ENCODE peak calls at places on chromosomes 13 and 19, in eight cellular contexts. One of them, this sample, is unnamed.

GRCh38 chr13:75544681-75545333 is 4.8 kb upstream of the UCHL3 start:
- DNase-seq in ovary: no peak
- DNase-seq in choroid plexus epithelial cell: peak
- DNase-seq in WTC11: no peak
- DNase-seq in heart right ventricle: no peak
- DNase-seq in pancreas: no peak
- DNase-seq in activated B cell treated with CpG ODN at 0.5 μM for 24 hours: no peak
- DNase-seq in bronchial epithelial cell: peak
- DNase-seq in this sample: no peak

GRCh38 chr19:1918975-1919374 is 13.8 kb downstream of the ADAT3 start:
- DNase-seq in ovary: no peak
- DNase-seq in choroid plexus epithelial cell: no peak
- DNase-seq in WTC11: no peak
- DNase-seq in heart right ventricle: no peak
- DNase-seq in pancreas: no peak
- DNase-seq in activated B cell treated with CpG ODN at 0.5 μM for 24 hours: no peak
- DNase-seq in bronchial epithelial cell: no peak
- DNase-seq in this sample: no peak

GRCh38 chr13:64054306-64054705 is 2638.7 kb upstream of the PCDH20 start:
- DNase-seq in ovary: no peak
- DNase-seq in choroid plexus epithelial cell: peak
- DNase-seq in WTC11: no peak
- DNase-seq in heart right ventricle: no peak
- DNase-seq in pancreas: no peak
- DNase-seq in activated B cell treated with CpG ODN at 0.5 μM for 24 hours: no peak
- DNase-seq in bronchial epithelial cell: no peak
- DNase-seq in this sample: no peak

GRCh38 chr13:35475960-35476943 is at the start of gene MAB21L1:
- DNase-seq in ovary: no peak
- DNase-seq in choroid plexus epithelial cell: peak
- DNase-seq in WTC11: no peak
- DNase-seq in heart right ventricle: no peak
- DNase-seq in pancreas: no peak
- DNase-seq in activated B cell treated with CpG ODN at 0.5 μM for 24 hours: no peak
- DNase-seq in bronchial epithelial cell: no peak
- DNase-seq in this sample: no peak

GRCh38 chr19:1237754-1238372 is at the start of gene CBARP:
- DNase-seq in ovary: peak
- DNase-seq in choroid plexus epithelial cell: peak
- DNase-seq in WTC11: peak
- DNase-seq in heart right ventricle: no peak
- DNase-seq in pancreas: no peak
- DNase-seq in activated B cell treated with CpG ODN at 0.5 μM for 24 hours: peak
- DNase-seq in bronchial epithelial cell: no peak
- DNase-seq in this sample: peak

GRCh38 chr13:29733069-29733700 is 117.2 kb downstream of the UBL3 start:
- DNase-seq in ovary: no peak
- DNase-seq in choroid plexus epithelial cell: no peak
- DNase-seq in WTC11: no peak
- DNase-seq in heart right ventricle: no peak
- DNase-seq in pancreas: no peak
- DNase-seq in activated B cell treated with CpG ODN at 0.5 μM for 24 hours: no peak
- DNase-seq in bronchial epithelial cell: no peak
- DNase-seq in this sample: no peak

GRCh38 chr13:113605866-113606438 is 21.4 kb downstream of the TFDP1 start:
- DNase-seq in ovary: no peak
- DNase-seq in choroid plexus epithelial cell: no peak
- DNase-seq in WTC11: no peak
- DNase-seq in heart right ventricle: no peak
- DNase-seq in pancreas: no peak
- DNase-seq in activated B cell treated with CpG ODN at 0.5 μM for 24 hours: no peak
- DNase-seq in bronchial epithelial cell: no peak
- DNase-seq in this sample: no peak

GRCh38 chr19:4057913-4058695 is 8.6 kb downstream of the ZBTB7A start:
- DNase-seq in ovary: peak
- DNase-seq in choroid plexus epithelial cell: peak
- DNase-seq in WTC11: no peak
- DNase-seq in heart right ventricle: peak
- DNase-seq in pancreas: peak
- DNase-seq in activated B cell treated with CpG ODN at 0.5 μM for 24 hours: no peak
- DNase-seq in bronchial epithelial cell: peak
- DNase-seq in this sample: no peak

GRCh38 chr13:91162180-91162579 is 185.3 kb upstream of the MIR17HG start:
- DNase-seq in ovary: no peak
- DNase-seq in choroid plexus epithelial cell: no peak
- DNase-seq in WTC11: peak
- DNase-seq in heart right ventricle: no peak
- DNase-seq in pancreas: no peak
- DNase-seq in activated B cell treated with CpG ODN at 0.5 μM for 24 hours: no peak
- DNase-seq in bronchial epithelial cell: no peak
- DNase-seq in this sample: no peak

GRCh38 chr19:1818549-1819195 is 6.6 kb upstream of the ATP8B3 start:
- DNase-seq in ovary: no peak
- DNase-seq in choroid plexus epithelial cell: no peak
- DNase-seq in WTC11: no peak
- DNase-seq in heart right ventricle: no peak
- DNase-seq in pancreas: no peak
- DNase-seq in activated B cell treated with CpG ODN at 0.5 μM for 24 hours: no peak
- DNase-seq in bronchial epithelial cell: no peak
- DNase-seq in this sample: no peak

GRCh38 chr19:9848060-9848459 is 12.9 kb downstream of the PIN1 start:
- DNase-seq in ovary: no peak
- DNase-seq in choroid plexus epithelial cell: no peak
- DNase-seq in WTC11: peak
- DNase-seq in heart right ventricle: no peak
- DNase-seq in pancreas: no peak
- DNase-seq in activated B cell treated with CpG ODN at 0.5 μM for 24 hours: no peak
- DNase-seq in bronchial epithelial cell: no peak
- DNase-seq in this sample: no peak

GRCh38 chr13:46484561-46484960 is 68.4 kb upstream of the LRCH1 start:
- DNase-seq in ovary: no peak
- DNase-seq in choroid plexus epithelial cell: peak
- DNase-seq in WTC11: no peak
- DNase-seq in heart right ventricle: no peak
- DNase-seq in pancreas: no peak
- DNase-seq in activated B cell treated with CpG ODN at 0.5 μM for 24 hours: no peak
- DNase-seq in bronchial epithelial cell: no peak
- DNase-seq in this sample: no peak

GRCh38 chr13:104014803-104015645 is 948.8 kb upstream of the SLC10A2 start:
- DNase-seq in ovary: no peak
- DNase-seq in choroid plexus epithelial cell: peak
- DNase-seq in WTC11: no peak
- DNase-seq in heart right ventricle: no peak
- DNase-seq in pancreas: no peak
- DNase-seq in activated B cell treated with CpG ODN at 0.5 μM for 24 hours: no peak
- DNase-seq in bronchial epithelial cell: peak
- DNase-seq in this sample: no peak

GRCh38 chr13:33875658-33876401 is 57.9 kb downstream of the RFC3 start:
- DNase-seq in ovary: no peak
- DNase-seq in choroid plexus epithelial cell: no peak
- DNase-seq in WTC11: no peak
- DNase-seq in heart right ventricle: no peak
- DNase-seq in pancreas: no peak
- DNase-seq in activated B cell treated with CpG ODN at 0.5 μM for 24 hours: no peak
- DNase-seq in bronchial epithelial cell: no peak
- DNase-seq in this sample: no peak

GRCh38 chr13:33876716-33877394 is 58.9 kb downstream of the RFC3 start:
- DNase-seq in ovary: no peak
- DNase-seq in choroid plexus epithelial cell: no peak
- DNase-seq in WTC11: no peak
- DNase-seq in heart right ventricle: no peak
- DNase-seq in pancreas: no peak
- DNase-seq in activated B cell treated with CpG ODN at 0.5 μM for 24 hours: no peak
- DNase-seq in bronchial epithelial cell: no peak
- DNase-seq in this sample: no peak

GRCh38 chr13:33873251-33873908 is 55.4 kb downstream of the RFC3 start:
- DNase-seq in ovary: no peak
- DNase-seq in choroid plexus epithelial cell: no peak
- DNase-seq in WTC11: no peak
- DNase-seq in heart right ventricle: no peak
- DNase-seq in pancreas: no peak
- DNase-seq in activated B cell treated with CpG ODN at 0.5 μM for 24 hours: no peak
- DNase-seq in bronchial epithelial cell: no peak
- DNase-seq in this sample: no peak

GRCh38 chr13:33872005-33872351 is 54.0 kb downstream of the RFC3 start:
- DNase-seq in ovary: no peak
- DNase-seq in choroid plexus epithelial cell: no peak
- DNase-seq in WTC11: no peak
- DNase-seq in heart right ventricle: no peak
- DNase-seq in pancreas: no peak
- DNase-seq in activated B cell treated with CpG ODN at 0.5 μM for 24 hours: no peak
- DNase-seq in bronchial epithelial cell: no peak
- DNase-seq in this sample: no peak

DNA sequence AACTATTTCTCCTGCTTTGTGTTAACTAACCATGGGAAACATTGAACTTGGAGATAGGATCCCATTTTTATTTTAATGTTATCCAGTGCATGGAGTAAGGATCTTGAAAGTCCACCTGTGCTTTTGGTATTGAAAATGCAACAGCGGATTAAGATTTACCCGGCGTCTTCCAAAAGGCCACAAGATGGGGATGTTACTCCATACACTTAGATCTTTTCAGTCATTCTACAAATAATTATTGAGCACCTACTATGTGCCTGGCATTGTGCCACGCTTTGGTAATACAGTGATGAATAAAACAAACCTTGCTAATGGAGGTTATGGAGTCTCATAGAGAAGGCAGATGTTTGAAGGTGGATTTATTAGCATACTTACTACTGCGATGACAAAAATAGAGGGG is 56.9 kb downstream of the RFC3 start:
- DNase-seq in ovary: no peak
- DNase-seq in choroid plexus epithelial cell: no peak
- DNase-seq in WTC11: no peak
- DNase-seq in heart right ventricle: no peak
- DNase-seq in pancreas: no peak
- DNase-seq in activated B cell treated with CpG ODN at 0.5 μM for 24 hours: no peak
- DNase-seq in bronchial epithelial cell: no peak
- DNase-seq in this sample: no peak
- TF ChIP-seq CTCF in ovary: no peak
- TF ChIP-seq CTCF in choroid plexus epithelial cell: peak
- TF ChIP-seq CTCF in WTC11: no peak
- TF ChIP-seq CTCF in heart right ventricle: no peak
- TF ChIP-seq CTCF in pancreas: no peak
- TF ChIP-seq CTCF in activated B cell treated with CpG ODN at 0.5 μM for 24 hours: no peak
- TF ChIP-seq CTCF in bronchial epithelial cell: no peak
- TF ChIP-seq CTCF in this sample: no peak

GRCh38 chr13:67736646-67737420 is 506.7 kb upstream of the PCDH9 start:
- DNase-seq in ovary: no peak
- DNase-seq in choroid plexus epithelial cell: peak
- DNase-seq in WTC11: peak
- DNase-seq in heart right ventricle: no peak
- DNase-seq in pancreas: no peak
- DNase-seq in activated B cell treated with CpG ODN at 0.5 μM for 24 hours: no peak
- DNase-seq in bronchial epithelial cell: no peak
- DNase-seq in this sample: no peak
- TF ChIP-seq CTCF in ovary: no peak
- TF ChIP-seq CTCF in choroid plexus epithelial cell: peak
- TF ChIP-seq CTCF in WTC11: no peak
- TF ChIP-seq CTCF in heart right ventricle: no peak
- TF ChIP-seq CTCF in pancreas: no peak
- TF ChIP-seq CTCF in activated B cell treated with CpG ODN at 0.5 μM for 24 hours: no peak
- TF ChIP-seq CTCF in bronchial epithelial cell: no peak
- TF ChIP-seq CTCF in this sample: no peak

GRCh38 chr19:45908956-45909355 is 5.6 kb downstream of the NANOS2 start:
- DNase-seq in ovary: no peak
- DNase-seq in choroid plexus epithelial cell: no peak
- DNase-seq in WTC11: no peak
- DNase-seq in heart right ventricle: no peak
- DNase-seq in pancreas: no peak
- DNase-seq in activated B cell treated with CpG ODN at 0.5 μM for 24 hours: no peak
- DNase-seq in bronchial epithelial cell: no peak
- DNase-seq in this sample: no peak

GRCh38 chr19:45917421-45918091 is 3.0 kb upstream of the NANOS2 start:
- DNase-seq in ovary: no peak
- DNase-seq in choroid plexus epithelial cell: no peak
- DNase-seq in WTC11: no peak
- DNase-seq in heart right ventricle: no peak
- DNase-seq in pancreas: no peak
- DNase-seq in activated B cell treated with CpG ODN at 0.5 μM for 24 hours: no peak
- DNase-seq in bronchial epithelial cell: no peak
- DNase-seq in this sample: no peak

GRCh38 chr19:45918721-45919120 is 4.1 kb upstream of the NANOS2 start:
- DNase-seq in ovary: no peak
- DNase-seq in choroid plexus epithelial cell: no peak
- DNase-seq in WTC11: no peak
- DNase-seq in heart right ventricle: no peak
- DNase-seq in pancreas: no peak
- DNase-seq in activated B cell treated with CpG ODN at 0.5 μM for 24 hours: no peak
- DNase-seq in bronchial epithelial cell: no peak
- DNase-seq in this sample: no peak

GRCh38 chr19:45911291-45911690 is 3.3 kb downstream of the NANOS2 start:
- DNase-seq in ovary: no peak
- DNase-seq in choroid plexus epithelial cell: no peak
- DNase-seq in WTC11: no peak
- DNase-seq in heart right ventricle: no peak
- DNase-seq in pancreas: no peak
- DNase-seq in activated B cell treated with CpG ODN at 0.5 μM for 24 hours: no peak
- DNase-seq in bronchial epithelial cell: no peak
- DNase-seq in this sample: no peak

DNA sequence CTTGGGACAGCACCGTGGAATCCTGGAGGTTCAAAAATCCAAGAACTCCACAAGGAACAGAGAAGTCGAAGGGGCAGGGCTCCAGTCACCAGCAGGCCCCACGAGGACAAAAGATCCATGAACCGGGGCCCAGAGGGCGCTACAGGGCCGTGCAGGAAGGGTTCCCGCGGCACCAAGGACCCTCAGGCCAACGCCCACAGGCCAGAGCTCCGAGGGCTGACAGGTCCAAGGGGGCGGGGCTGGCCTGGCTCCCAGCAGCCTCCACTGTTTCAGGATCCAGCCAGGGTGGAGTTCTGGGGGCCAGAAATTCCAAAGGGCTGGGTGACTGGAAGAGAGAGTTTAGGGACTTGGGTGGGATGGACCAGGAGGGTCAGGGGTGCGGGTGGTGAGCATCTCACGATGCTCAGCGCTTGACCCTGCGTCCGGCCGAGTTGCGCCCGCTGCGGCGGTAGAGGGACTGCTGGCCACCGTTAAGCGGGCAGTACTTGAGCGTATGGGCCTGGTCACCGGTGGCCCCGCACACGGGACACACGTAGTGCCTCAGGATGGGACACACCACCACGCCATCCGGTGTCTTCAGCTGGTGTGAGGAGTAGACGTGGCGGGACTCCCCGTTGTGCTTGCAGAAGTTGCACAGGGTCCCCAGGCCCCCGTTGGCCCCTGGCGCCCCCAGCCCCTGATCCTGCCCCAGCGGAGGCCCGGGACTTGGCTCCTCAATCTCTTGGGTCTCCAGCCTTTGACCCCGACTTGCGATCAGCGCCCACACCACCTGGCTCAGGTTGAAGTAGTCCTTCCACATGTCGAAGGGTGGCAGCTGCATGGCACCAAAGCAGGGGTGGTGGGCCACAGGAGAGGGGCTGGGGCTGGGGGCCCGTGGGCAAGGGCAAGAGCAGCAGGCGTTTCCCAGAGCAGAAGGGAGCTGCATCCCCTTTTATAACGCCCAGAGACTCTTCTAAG is at the start of gene NANOS2:
- DNase-seq in ovary: no peak
- DNase-seq in choroid plexus epithelial cell: no peak
- DNase-seq in WTC11: peak
- DNase-seq in heart right ventricle: no peak
- DNase-seq in pancreas: no peak
- DNase-seq in activated B cell treated with CpG ODN at 0.5 μM for 24 hours: no peak
- DNase-seq in bronchial epithelial cell: no peak
- DNase-seq in this sample: no peak
- TF ChIP-seq CTCF in ovary: no peak
- TF ChIP-seq CTCF in choroid plexus epithelial cell: no peak
- TF ChIP-seq CTCF in WTC11: no peak
- TF ChIP-seq CTCF in heart right ventricle: no peak
- TF ChIP-seq CTCF in pancreas: no peak
- TF ChIP-seq CTCF in activated B cell treated with CpG ODN at 0.5 μM for 24 hours: no peak
- TF ChIP-seq CTCF in bronchial epithelial cell: no peak
- TF ChIP-seq CTCF in this sample: peak

GRCh38 chr19:29393915-29394460 is 131.8 kb upstream of the VSTM2B start:
- DNase-seq in ovary: no peak
- DNase-seq in choroid plexus epithelial cell: no peak
- DNase-seq in WTC11: no peak
- DNase-seq in heart right ventricle: no peak
- DNase-seq in pancreas: no peak
- DNase-seq in activated B cell treated with CpG ODN at 0.5 μM for 24 hours: no peak
- DNase-seq in bronchial epithelial cell: no peak
- DNase-seq in this sample: no peak
- TF ChIP-seq CTCF in ovary: no peak
- TF ChIP-seq CTCF in choroid plexus epithelial cell: no peak
- TF ChIP-seq CTCF in WTC11: no peak
- TF ChIP-seq CTCF in heart right ventricle: no peak
- TF ChIP-seq CTCF in pancreas: no peak
- TF ChIP-seq CTCF in activated B cell treated with CpG ODN at 0.5 μM for 24 hours: no peak
- TF ChIP-seq CTCF in bronchial epithelial cell: no peak
- TF ChIP-seq CTCF in this sample: no peak

This sample was measured in GM10248.